ENCODE peak calls at places on chromosomes 13 and 19, in eight cellular contexts. One of them, this sample, is unnamed.

GRCh38 chr19:7492142-7493055 is 3.6 kb upstream of the PEX11G start:
- DNase-seq in AG04450: no peak
- DNase-seq in D341Med: no peak
- DNase-seq in fibroblast of lung: no peak
- DNase-seq in COR-L47: no peak
- DNase-seq in B cell: no peak
- DNase-seq in NCI-H345: no peak
- DNase-seq in activated CD8-positive, alpha-beta memory T cell treated with anti-CD3 and anti-CD28 coated beads for 1 hour: no peak
- DNase-seq in this sample: no peak

GRCh38 chr19:5799247-5800241 is 5.3 kb upstream of the NRTN start:
- DNase-seq in AG04450: no peak
- DNase-seq in D341Med: peak
- DNase-seq in fibroblast of lung: no peak
- DNase-seq in COR-L47: no peak
- DNase-seq in B cell: no peak
- DNase-seq in NCI-H345: no peak
- DNase-seq in activated CD8-positive, alpha-beta memory T cell treated with anti-CD3 and anti-CD28 coated beads for 1 hour: no peak
- DNase-seq in this sample: no peak

GRCh38 chr13:112160558-112160957 is 93.6 kb downstream of the SOX1 start:
- DNase-seq in AG04450: no peak
- DNase-seq in D341Med: no peak
- DNase-seq in fibroblast of lung: no peak
- DNase-seq in COR-L47: no peak
- DNase-seq in B cell: no peak
- DNase-seq in NCI-H345: peak
- DNase-seq in activated CD8-positive, alpha-beta memory T cell treated with anti-CD3 and anti-CD28 coated beads for 1 hour: no peak
- DNase-seq in this sample: no peak

GRCh38 chr19:14502334-14503092 is 6.6 kb upstream of the GIPC1 start:
- DNase-seq in AG04450: no peak
- DNase-seq in D341Med: no peak
- DNase-seq in fibroblast of lung: no peak
- DNase-seq in COR-L47: no peak
- DNase-seq in B cell: no peak
- DNase-seq in NCI-H345: no peak
- DNase-seq in activated CD8-positive, alpha-beta memory T cell treated with anti-CD3 and anti-CD28 coated beads for 1 hour: no peak
- DNase-seq in this sample: no peak

GRCh38 chr19:47107953-47108746 is 5.4 kb downstream of the ZC3H4 start:
- DNase-seq in AG04450: no peak
- DNase-seq in D341Med: no peak
- DNase-seq in fibroblast of lung: peak
- DNase-seq in COR-L47: no peak
- DNase-seq in B cell: no peak
- DNase-seq in NCI-H345: no peak
- DNase-seq in activated CD8-positive, alpha-beta memory T cell treated with anti-CD3 and anti-CD28 coated beads for 1 hour: no peak
- DNase-seq in this sample: no peak

GRCh38 chr19:38726284-38726673 is 18.0 kb downstream of the CAPN12 start:
- DNase-seq in AG04450: no peak
- DNase-seq in D341Med: no peak
- DNase-seq in fibroblast of lung: no peak
- DNase-seq in COR-L47: no peak
- DNase-seq in B cell: no peak
- DNase-seq in NCI-H345: no peak
- DNase-seq in activated CD8-positive, alpha-beta memory T cell treated with anti-CD3 and anti-CD28 coated beads for 1 hour: no peak
- DNase-seq in this sample: no peak

GRCh38 chr13:45821861-45822260 is 29.7 kb downstream of the SIAH3 start:
- DNase-seq in AG04450: no peak
- DNase-seq in D341Med: no peak
- DNase-seq in fibroblast of lung: no peak
- DNase-seq in COR-L47: no peak
- DNase-seq in B cell: no peak
- DNase-seq in NCI-H345: no peak
- DNase-seq in activated CD8-positive, alpha-beta memory T cell treated with anti-CD3 and anti-CD28 coated beads for 1 hour: no peak
- DNase-seq in this sample: no peak

GRCh38 chr13:24165746-24166145 is 5.2 kb downstream of the SPATA13 start:
- DNase-seq in AG04450: no peak
- DNase-seq in D341Med: no peak
- DNase-seq in fibroblast of lung: peak
- DNase-seq in COR-L47: no peak
- DNase-seq in B cell: no peak
- DNase-seq in NCI-H345: no peak
- DNase-seq in activated CD8-positive, alpha-beta memory T cell treated with anti-CD3 and anti-CD28 coated beads for 1 hour: no peak
- DNase-seq in this sample: no peak

GRCh38 chr19:29618871-29619270 is 12.8 kb downstream of the POP4 start:
- DNase-seq in AG04450: no peak
- DNase-seq in D341Med: no peak
- DNase-seq in fibroblast of lung: no peak
- DNase-seq in COR-L47: no peak
- DNase-seq in B cell: no peak
- DNase-seq in NCI-H345: no peak
- DNase-seq in activated CD8-positive, alpha-beta memory T cell treated with anti-CD3 and anti-CD28 coated beads for 1 hour: no peak
- DNase-seq in this sample: no peak

GRCh38 chr13:112252744-112253590 is 123.2 kb upstream of the SPACA7 start:
- DNase-seq in AG04450: no peak
- DNase-seq in D341Med: no peak
- DNase-seq in fibroblast of lung: no peak
- DNase-seq in COR-L47: no peak
- DNase-seq in B cell: no peak
- DNase-seq in NCI-H345: no peak
- DNase-seq in activated CD8-positive, alpha-beta memory T cell treated with anti-CD3 and anti-CD28 coated beads for 1 hour: no peak
- DNase-seq in this sample: no peak

GRCh38 chr13:73952683-73953082 is 181.5 kb downstream of the KLF12 start:
- DNase-seq in AG04450: peak
- DNase-seq in D341Med: no peak
- DNase-seq in fibroblast of lung: peak
- DNase-seq in COR-L47: no peak
- DNase-seq in B cell: no peak
- DNase-seq in NCI-H345: no peak
- DNase-seq in activated CD8-positive, alpha-beta memory T cell treated with anti-CD3 and anti-CD28 coated beads for 1 hour: no peak
- DNase-seq in this sample: no peak

GRCh38 chr19:55383789-55384575 is at the start of gene TMEM238:
- DNase-seq in AG04450: no peak
- DNase-seq in D341Med: no peak
- DNase-seq in fibroblast of lung: peak
- DNase-seq in COR-L47: peak
- DNase-seq in B cell: no peak
- DNase-seq in NCI-H345: peak
- DNase-seq in activated CD8-positive, alpha-beta memory T cell treated with anti-CD3 and anti-CD28 coated beads for 1 hour: no peak
- DNase-seq in this sample: peak

GRCh38 chr13:50382951-50383350 is 367.7 kb downstream of the KCNRG start:
- DNase-seq in AG04450: no peak
- DNase-seq in D341Med: no peak
- DNase-seq in fibroblast of lung: no peak
- DNase-seq in COR-L47: no peak
- DNase-seq in B cell: no peak
- DNase-seq in NCI-H345: no peak
- DNase-seq in activated CD8-positive, alpha-beta memory T cell treated with anti-CD3 and anti-CD28 coated beads for 1 hour: no peak
- DNase-seq in this sample: no peak

GRCh38 chr13:50991624-50992610 is 82.3 kb downstream of the RNASEH2B start:
- DNase-seq in AG04450: no peak
- DNase-seq in D341Med: no peak
- DNase-seq in fibroblast of lung: no peak
- DNase-seq in COR-L47: no peak
- DNase-seq in B cell: no peak
- DNase-seq in NCI-H345: peak
- DNase-seq in activated CD8-positive, alpha-beta memory T cell treated with anti-CD3 and anti-CD28 coated beads for 1 hour: no peak
- DNase-seq in this sample: no peak

GRCh38 chr19:4431808-4432674 is 25.6 kb downstream of the UBXN6 start:
- DNase-seq in AG04450: no peak
- DNase-seq in D341Med: no peak
- DNase-seq in fibroblast of lung: no peak
- DNase-seq in COR-L47: no peak
- DNase-seq in B cell: peak
- DNase-seq in NCI-H345: no peak
- DNase-seq in activated CD8-positive, alpha-beta memory T cell treated with anti-CD3 and anti-CD28 coated beads for 1 hour: no peak
- DNase-seq in this sample: no peak

GRCh38 chr19:13054605-13055212 is 47.9 kb downstream of the LYL1 start:
- DNase-seq in AG04450: no peak
- DNase-seq in D341Med: no peak
- DNase-seq in fibroblast of lung: no peak
- DNase-seq in COR-L47: no peak
- DNase-seq in B cell: no peak
- DNase-seq in NCI-H345: no peak
- DNase-seq in activated CD8-positive, alpha-beta memory T cell treated with anti-CD3 and anti-CD28 coated beads for 1 hour: no peak
- DNase-seq in this sample: no peak

GRCh38 chr19:38417544-38418506 is 8.2 kb downstream of the RASGRP4 start:
- DNase-seq in AG04450: no peak
- DNase-seq in D341Med: no peak
- DNase-seq in fibroblast of lung: no peak
- DNase-seq in COR-L47: no peak
- DNase-seq in B cell: peak
- DNase-seq in NCI-H345: peak
- DNase-seq in activated CD8-positive, alpha-beta memory T cell treated with anti-CD3 and anti-CD28 coated beads for 1 hour: no peak
- DNase-seq in this sample: peak

GRCh38 chr19:14432817-14433453 is at the start of gene PKN1:
- DNase-seq in AG04450: no peak
- DNase-seq in D341Med: peak
- DNase-seq in fibroblast of lung: no peak
- DNase-seq in COR-L47: peak
- DNase-seq in B cell: peak
- DNase-seq in NCI-H345: peak
- DNase-seq in activated CD8-positive, alpha-beta memory T cell treated with anti-CD3 and anti-CD28 coated beads for 1 hour: peak
- DNase-seq in this sample: peak

GRCh38 chr13:28532226-28533048 is 37.5 kb upstream of the FLT1 start:
- DNase-seq in AG04450: no peak
- DNase-seq in D341Med: peak
- DNase-seq in fibroblast of lung: no peak
- DNase-seq in COR-L47: no peak
- DNase-seq in B cell: no peak
- DNase-seq in NCI-H345: no peak
- DNase-seq in activated CD8-positive, alpha-beta memory T cell treated with anti-CD3 and anti-CD28 coated beads for 1 hour: no peak
- DNase-seq in this sample: no peak

GRCh38 chr13:26968431-26969335 is 202.9 kb downstream of the USP12 start:
- DNase-seq in AG04450: no peak
- DNase-seq in D341Med: peak
- DNase-seq in fibroblast of lung: peak
- DNase-seq in COR-L47: no peak
- DNase-seq in B cell: no peak
- DNase-seq in NCI-H345: no peak
- DNase-seq in activated CD8-positive, alpha-beta memory T cell treated with anti-CD3 and anti-CD28 coated beads for 1 hour: no peak
- DNase-seq in this sample: no peak

GRCh38 chr13:114097893-114098688 is 34.3 kb downstream of the RASA3 start:
- DNase-seq in AG04450: no peak
- DNase-seq in D341Med: no peak
- DNase-seq in fibroblast of lung: no peak
- DNase-seq in COR-L47: no peak
- DNase-seq in B cell: no peak
- DNase-seq in NCI-H345: no peak
- DNase-seq in activated CD8-positive, alpha-beta memory T cell treated with anti-CD3 and anti-CD28 coated beads for 1 hour: no peak
- DNase-seq in this sample: no peak

GRCh38 chr13:75675421-75675820 is 39.3 kb downstream of the LMO7 start:
- DNase-seq in AG04450: no peak
- DNase-seq in D341Med: no peak
- DNase-seq in fibroblast of lung: no peak
- DNase-seq in COR-L47: no peak
- DNase-seq in B cell: no peak
- DNase-seq in NCI-H345: no peak
- DNase-seq in activated CD8-positive, alpha-beta memory T cell treated with anti-CD3 and anti-CD28 coated beads for 1 hour: no peak
- DNase-seq in this sample: no peak